ENCODE peak calls at places on chromosomes 13 and 19, in five cellular contexts. One of them, this sample, is unnamed.

GRCh38 chr19:405138-405965 is 3.6 kb downstream of the C2CD4C start:
- DNase-seq in GM12865: no peak
- DNase-seq in thoracic aorta: no peak
- DNase-seq in A549: no peak
- DNase-seq in IMR-90: no peak
- DNase-seq in this sample: peak; percentile 51

GRCh38 chr13:37381502-37381901 is 217.1 kb downstream of the POSTN start:
- DNase-seq in thoracic aorta: no peak
- DNase-seq in GM12865: no peak
- DNase-seq in IMR-90: no peak
- DNase-seq in A549: no peak
- DNase-seq in this sample: no peak

GRCh38 chr19:16360738-16361137 is 36.1 kb downstream of the KLF2 start:
- DNase-seq in GM12865: no peak
- DNase-seq in A549: no peak
- DNase-seq in IMR-90: no peak
- DNase-seq in thoracic aorta: no peak
- DNase-seq in this sample: no peak

GRCh38 chr13:25037057-25037813 is 58.7 kb upstream of the PABPC3 start:
- DNase-seq in GM12865: peak; percentile 75
- DNase-seq in A549: peak; percentile 67
- DNase-seq in IMR-90: peak; percentile 65
- DNase-seq in thoracic aorta: no peak
- DNase-seq in this sample: peak; percentile 65

GRCh38 chr13:113080361-113080831 is 25.2 kb upstream of the F7 start:
- DNase-seq in IMR-90: no peak
- DNase-seq in thoracic aorta: no peak
- DNase-seq in A549: no peak
- DNase-seq in GM12865: no peak
- DNase-seq in this sample: no peak

GRCh38 chr19:21202865-21203494 is 61.1 kb downstream of the ZNF431 start:
- DNase-seq in thoracic aorta: no peak
- DNase-seq in A549: peak; percentile 9
- DNase-seq in IMR-90: peak; percentile 14
- DNase-seq in GM12865: peak; percentile 13
- DNase-seq in this sample: peak; percentile 21

GRCh38 chr19:49637865-49638350 is 2.0 kb downstream of the RRAS start:
- DNase-seq in thoracic aorta: peak; percentile 55
- DNase-seq in A549: peak; percentile 85
- DNase-seq in IMR-90: peak; percentile 62
- DNase-seq in GM12865: no peak
- DNase-seq in this sample: no peak

GRCh38 chr13:97434417-97435296 is 688 bp downstream of the RAP2A start:
- DNase-seq in thoracic aorta: no peak
- DNase-seq in GM12865: peak; percentile 52
- DNase-seq in IMR-90: peak; percentile 20
- DNase-seq in A549: peak; percentile 31
- DNase-seq in this sample: no peak

GRCh38 chr19:24054044-24054935 is 32.7 kb upstream of the ZNF254 start:
- DNase-seq in GM12865: no peak
- DNase-seq in A549: peak; percentile 78
- DNase-seq in thoracic aorta: no peak
- DNase-seq in IMR-90: peak; percentile 95
- DNase-seq in this sample: no peak

GRCh38 chr19:58399903-58400637 is 4.6 kb downstream of the RNF225 start:
- DNase-seq in IMR-90: no peak
- DNase-seq in thoracic aorta: no peak
- DNase-seq in A549: no peak
- DNase-seq in GM12865: no peak
- DNase-seq in this sample: no peak

GRCh38 chr19:32887572-32887971 is 18.0 kb upstream of the SLC7A9 start:
- DNase-seq in thoracic aorta: no peak
- DNase-seq in A549: no peak
- DNase-seq in GM12865: no peak
- DNase-seq in IMR-90: no peak
- DNase-seq in this sample: no peak

GRCh38 chr13:20359335-20359734 is 127.2 kb upstream of the GJB6 start:
- DNase-seq in IMR-90: peak; percentile 99
- DNase-seq in GM12865: no peak
- DNase-seq in A549: peak; percentile 65
- DNase-seq in thoracic aorta: no peak
- DNase-seq in this sample: no peak

GRCh38 chr19:2095338-2095938 is 688 bp downstream of the MOB3A start:
- DNase-seq in IMR-90: no peak
- DNase-seq in GM12865: peak; percentile 57
- DNase-seq in thoracic aorta: no peak
- DNase-seq in A549: no peak
- DNase-seq in this sample: no peak

GRCh38 chr13:103469771-103470170 is 403.6 kb upstream of the SLC10A2 start:
- DNase-seq in GM12865: no peak
- DNase-seq in IMR-90: no peak
- DNase-seq in thoracic aorta: no peak
- DNase-seq in A549: no peak
- DNase-seq in this sample: no peak

GRCh38 chr19:33346665-33347064 is 26.8 kb upstream of the CEBPG start:
- DNase-seq in thoracic aorta: no peak
- DNase-seq in A549: no peak
- DNase-seq in GM12865: no peak
- DNase-seq in IMR-90: no peak
- DNase-seq in this sample: no peak

GRCh38 chr19:6196361-6196760 is 60.9 kb downstream of the ACSBG2 start:
- DNase-seq in IMR-90: no peak
- DNase-seq in thoracic aorta: no peak
- DNase-seq in A549: no peak
- DNase-seq in GM12865: no peak
- DNase-seq in this sample: no peak

GRCh38 chr19:6204212-6204611 is 68.7 kb downstream of the ACSBG2 start:
- DNase-seq in thoracic aorta: no peak
- DNase-seq in IMR-90: no peak
- DNase-seq in GM12865: no peak
- DNase-seq in A549: no peak
- DNase-seq in this sample: no peak

GRCh38 chr19:6204866-6205723 is 69.6 kb downstream of the ACSBG2 start:
- DNase-seq in GM12865: no peak
- DNase-seq in thoracic aorta: no peak
- DNase-seq in IMR-90: no peak
- DNase-seq in A549: no peak
- DNase-seq in this sample: no peak

GRCh38 chr19:6198896-6199239 is 63.4 kb downstream of the ACSBG2 start:
- DNase-seq in IMR-90: no peak
- DNase-seq in A549: no peak
- DNase-seq in thoracic aorta: no peak
- DNase-seq in GM12865: peak; percentile 57
- DNase-seq in this sample: no peak

DNA sequence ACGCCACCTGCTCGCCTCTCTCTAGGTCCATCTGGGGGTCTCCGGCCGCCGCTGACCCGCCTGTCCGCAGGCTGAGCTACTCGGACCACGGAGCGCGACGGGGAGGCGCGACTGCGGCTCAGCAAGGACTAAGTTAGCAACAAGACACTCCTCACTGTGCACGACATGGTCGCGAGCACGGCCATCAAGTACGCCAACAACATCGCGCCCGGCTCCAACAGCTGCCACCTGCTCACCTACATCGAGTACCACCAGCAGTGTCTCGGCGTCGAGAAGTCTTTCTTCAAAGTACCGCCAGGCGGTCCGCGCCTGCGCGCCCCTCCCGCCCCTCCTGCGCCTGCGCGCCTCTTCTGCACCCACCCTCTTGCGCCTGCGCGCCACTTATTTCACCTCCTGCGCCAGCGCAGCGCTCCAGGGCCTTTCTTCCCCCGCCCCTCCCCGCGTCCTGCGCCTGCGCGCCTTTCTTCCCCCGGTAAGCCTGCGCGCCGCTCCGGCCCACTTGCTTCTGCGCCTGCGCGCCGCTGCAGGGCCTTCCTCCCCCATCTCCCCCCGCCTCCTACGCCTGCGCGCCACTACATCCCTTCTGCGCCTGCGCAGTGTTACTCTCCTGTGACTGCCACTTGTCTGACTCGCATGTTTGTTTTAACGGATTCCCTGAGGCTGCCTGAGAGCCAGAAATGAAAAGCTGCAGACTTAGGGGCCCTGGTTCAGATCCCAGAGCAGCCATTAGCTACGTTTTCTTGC is 63.9 kb downstream of the ACSBG2 start:
- DNase-seq in GM12865: peak; percentile 100
- DNase-seq in IMR-90: peak; percentile 98
- DNase-seq in A549: peak; percentile 98
- DNase-seq in thoracic aorta: peak; percentile 96
- DNase-seq in this sample: peak; percentile 99
- TF ChIP-seq CTCF in GM12865: peak; percentile 33
- TF ChIP-seq CTCF in IMR-90: peak; percentile 29
- TF ChIP-seq CTCF in A549: no peak
- TF ChIP-seq CTCF in thoracic aorta: peak; percentile 53
- TF ChIP-seq CTCF in this sample: no peak

GRCh38 chr19:12789904-12790619 is 1.2 kb upstream of the JUNB start:
- DNase-seq in GM12865: peak; percentile 100
- DNase-seq in thoracic aorta: peak; percentile 90
- DNase-seq in A549: peak; percentile 94
- DNase-seq in IMR-90: peak; percentile 93
- DNase-seq in this sample: peak; percentile 98

GRCh38 chr19:12789098-12789903 is 2.0 kb upstream of the JUNB start:
- DNase-seq in thoracic aorta: no peak
- DNase-seq in GM12865: no peak
- DNase-seq in A549: peak; percentile 53
- DNase-seq in IMR-90: peak; percentile 18
- DNase-seq in this sample: no peak

GRCh38 chr19:12787458-12787857 is 3.8 kb upstream of the JUNB start:
- DNase-seq in A549: no peak
- DNase-seq in IMR-90: no peak
- DNase-seq in thoracic aorta: no peak
- DNase-seq in GM12865: no peak
- DNase-seq in this sample: no peak

GRCh38 chr19:12788025-12788681 is 3.1 kb upstream of the JUNB start:
- DNase-seq in A549: no peak
- DNase-seq in GM12865: no peak
- DNase-seq in IMR-90: no peak
- DNase-seq in thoracic aorta: no peak
- DNase-seq in this sample: no peak

GRCh38 chr19:12788682-12789097 is 2.6 kb upstream of the JUNB start:
- DNase-seq in A549: peak; percentile 89
- DNase-seq in IMR-90: peak; percentile 75
- DNase-seq in GM12865: peak; percentile 93
- DNase-seq in thoracic aorta: no peak
- DNase-seq in this sample: peak; percentile 86
- TF ChIP-seq CTCF in A549: no peak
- TF ChIP-seq CTCF in IMR-90: no peak
- TF ChIP-seq CTCF in GM12865: no peak
- TF ChIP-seq CTCF in thoracic aorta: no peak
- TF ChIP-seq CTCF in this sample: no peak

DNA sequence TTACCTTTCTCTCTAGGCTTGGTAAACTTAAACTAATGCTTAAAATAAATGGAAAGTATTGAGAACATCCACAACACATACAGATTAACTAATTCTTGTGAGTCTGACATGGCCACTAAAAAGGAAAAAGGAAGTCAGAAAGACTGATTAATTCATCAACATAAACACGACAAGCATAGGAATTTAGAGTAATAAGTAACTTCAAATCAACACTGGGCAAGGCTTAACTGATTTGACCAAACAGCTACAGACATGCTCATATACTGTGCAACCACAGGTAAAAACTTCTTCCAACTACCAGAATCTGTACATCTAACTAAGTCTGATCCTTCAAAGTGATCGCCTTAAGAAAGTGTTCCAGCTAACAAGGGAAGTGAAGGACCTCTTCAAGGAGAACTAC is 20.5 kb downstream of the UGGT2 start:
- DNase-seq in GM12865: no peak
- DNase-seq in A549: no peak
- DNase-seq in IMR-90: no peak
- DNase-seq in thoracic aorta: no peak
- DNase-seq in this sample: no peak
- TF ChIP-seq CTCF in GM12865: no peak
- TF ChIP-seq CTCF in A549: no peak
- TF ChIP-seq CTCF in IMR-90: no peak
- TF ChIP-seq CTCF in thoracic aorta: no peak
- TF ChIP-seq CTCF in this sample: no peak

GRCh38 chr13:39942177-39942900 is 286.9 kb downstream of the COG6 start:
- DNase-seq in GM12865: no peak
- DNase-seq in thoracic aorta: no peak
- DNase-seq in IMR-90: no peak
- DNase-seq in A549: no peak
- DNase-seq in this sample: no peak

GRCh38 chr13:39945226-39945625 is 289.8 kb downstream of the COG6 start:
- DNase-seq in thoracic aorta: no peak
- DNase-seq in A549: no peak
- DNase-seq in IMR-90: no peak
- DNase-seq in GM12865: no peak
- DNase-seq in this sample: no peak

GRCh38 chr13:39941236-39941635 is 285.8 kb downstream of the COG6 start:
- DNase-seq in GM12865: no peak
- DNase-seq in A549: no peak
- DNase-seq in IMR-90: no peak
- DNase-seq in thoracic aorta: no peak
- DNase-seq in this sample: no peak

GRCh38 chr13:39943711-39944110 is 288.2 kb downstream of the COG6 start:
- DNase-seq in GM12865: no peak
- DNase-seq in A549: no peak
- DNase-seq in thoracic aorta: no peak
- DNase-seq in IMR-90: no peak
- DNase-seq in this sample: no peak

DNA sequence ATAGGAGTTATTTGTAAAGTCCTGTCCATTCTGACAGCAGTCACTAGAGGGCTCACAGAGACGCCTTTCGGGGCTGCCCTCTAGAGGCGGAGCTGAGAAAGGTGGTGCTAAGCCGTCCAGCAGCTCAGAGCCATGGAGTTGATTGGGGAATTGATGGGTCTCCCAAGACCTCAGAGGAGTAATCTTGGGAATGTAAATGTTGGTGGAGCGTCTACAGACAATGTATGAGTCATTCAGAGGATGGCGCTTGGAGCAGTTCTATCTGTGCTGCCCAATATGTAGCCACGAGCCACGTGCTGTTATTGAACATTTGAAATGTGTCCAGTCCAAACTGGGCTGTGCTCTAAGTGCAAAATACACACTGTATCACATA is 287.4 kb downstream of the COG6 start:
- DNase-seq in A549: peak; percentile 76
- DNase-seq in thoracic aorta: no peak
- DNase-seq in IMR-90: peak; percentile 57
- DNase-seq in GM12865: peak; percentile 83
- DNase-seq in this sample: peak; percentile 74
- TF ChIP-seq CTCF in A549: peak; percentile 91
- TF ChIP-seq CTCF in thoracic aorta: peak; percentile 84
- TF ChIP-seq CTCF in IMR-90: peak; percentile 99
- TF ChIP-seq CTCF in GM12865: peak; percentile 100
- TF ChIP-seq CTCF in this sample: peak; percentile 99